ENCODE peak calls at places on chromosomes 3 and 15, in ten cellular contexts. Y is HCT116, I is sigmoid colon, E is GM12878, S is HepG2, J is K562, H is transverse colon, Q is upper lobe of left lung, F is stomach, T is H1. B is an unnamed sample.

GRCh38 chr15:70469182-70469581 is 294.2 kb downstream of the UACA start:
- DNase-seq in Y (no peak), I (no peak), E (no peak), S (no peak), J (no peak), H (no peak), Q (no peak), F (no peak), T (no peak), B (no peak)

GRCh38 chr15:59174161-59174845 is 32.3 kb upstream of the LDHAL6B start:
- DNase-seq in Y (no peak), I (no peak), E (no peak), S (no peak), J (no peak), H (no peak), Q (no peak), F (no peak), T (no peak), B (no peak)

GRCh38 chr15:80803580-80804525 is 24.7 kb downstream of the CEMIP start:
- DNase-seq in Y (no peak), I (no peak), E (no peak), S (no peak), J (no peak), H (no peak), Q (no peak), F (no peak), T (no peak), B (no peak)

GRCh38 chr3:176697284-176697889 is 499.9 kb downstream of the TBL1XR1 start:
- DNase-seq in Y (no peak), I (no peak), E (no peak), S (no peak), J (peak), H (no peak), Q (no peak), F (no peak), T (no peak), B (no peak)

GRCh38 chr3:58723197-58723596 is 56.6 kb upstream of the FAM3D start:
- DNase-seq in Y (no peak), I (no peak), E (no peak), S (no peak), J (no peak), H (no peak), Q (no peak), F (no peak), T (no peak), B (no peak)

GRCh38 chr3:18656866-18657265 is 231.7 kb upstream of the SATB1 start:
- DNase-seq in Y (no peak), I (no peak), E (no peak), S (no peak), J (no peak), H (no peak), Q (no peak), F (no peak), T (no peak), B (no peak)

GRCh38 chr3:15724446-15724845 is 73.3 kb downstream of the ANKRD28 start:
- DNase-seq in Y (no peak), I (no peak), E (no peak), S (no peak), J (no peak), H (no peak), Q (no peak), F (no peak), T (no peak), B (no peak)

GRCh38 chr3:8987673-8988655 is 24.7 kb upstream of the RAD18 start:
- DNase-seq in Y (peak), I (peak), E (no peak), S (peak), J (peak), H (peak), Q (no peak), F (peak), T (peak), B (no peak)

GRCh38 chr3:162984752-162985151 is 1488.1 kb downstream of the OTOL1 start:
- DNase-seq in Y (no peak), I (no peak), E (no peak), S (no peak), J (no peak), H (no peak), Q (no peak), F (no peak), T (no peak), B (no peak)

DNA sequence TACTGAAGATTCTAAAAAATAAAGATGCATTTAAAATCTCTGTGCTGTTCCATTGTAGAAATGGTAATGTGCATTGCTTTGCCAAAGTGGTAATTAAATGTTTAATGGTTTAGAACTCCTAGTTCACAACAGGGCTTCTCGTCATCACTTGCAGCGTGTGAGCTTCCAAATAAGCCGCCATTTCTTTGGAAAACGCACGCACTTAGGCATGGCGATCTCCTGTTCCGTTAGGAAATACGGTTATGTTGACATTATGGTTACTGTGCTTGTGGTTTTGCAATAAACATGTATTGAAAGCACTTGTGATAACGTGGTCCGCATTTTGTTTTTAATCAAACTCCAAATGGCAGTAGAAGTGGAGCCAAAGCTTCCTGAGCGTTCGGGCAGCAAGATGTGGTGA is 97.2 kb downstream of the SLC49A4 start:
- DNase-seq in Y (no peak), I (no peak), E (no peak), S (no peak), J (no peak), H (no peak), Q (no peak), F (no peak), T (no peak), B (no peak)
- TF ChIP-seq POLR2AphosphoS5 in Y (no peak), I (no peak), E (no peak), S (no peak), J (no peak), H (no peak), Q (no peak), F (no peak), T (no peak), B (no peak)

GRCh38 chr3:134093906-134094305 is 64.2 kb upstream of the SLCO2A1 start:
- DNase-seq in Y (no peak), I (no peak), E (no peak), S (no peak), J (no peak), H (no peak), Q (no peak), F (no peak), T (no peak), B (no peak)
- TF ChIP-seq POLR2A in Y (no peak), I (no peak), E (no peak), S (no peak), J (no peak), H (no peak), Q (no peak), F (no peak), T (no peak), B (no peak)

DNA sequence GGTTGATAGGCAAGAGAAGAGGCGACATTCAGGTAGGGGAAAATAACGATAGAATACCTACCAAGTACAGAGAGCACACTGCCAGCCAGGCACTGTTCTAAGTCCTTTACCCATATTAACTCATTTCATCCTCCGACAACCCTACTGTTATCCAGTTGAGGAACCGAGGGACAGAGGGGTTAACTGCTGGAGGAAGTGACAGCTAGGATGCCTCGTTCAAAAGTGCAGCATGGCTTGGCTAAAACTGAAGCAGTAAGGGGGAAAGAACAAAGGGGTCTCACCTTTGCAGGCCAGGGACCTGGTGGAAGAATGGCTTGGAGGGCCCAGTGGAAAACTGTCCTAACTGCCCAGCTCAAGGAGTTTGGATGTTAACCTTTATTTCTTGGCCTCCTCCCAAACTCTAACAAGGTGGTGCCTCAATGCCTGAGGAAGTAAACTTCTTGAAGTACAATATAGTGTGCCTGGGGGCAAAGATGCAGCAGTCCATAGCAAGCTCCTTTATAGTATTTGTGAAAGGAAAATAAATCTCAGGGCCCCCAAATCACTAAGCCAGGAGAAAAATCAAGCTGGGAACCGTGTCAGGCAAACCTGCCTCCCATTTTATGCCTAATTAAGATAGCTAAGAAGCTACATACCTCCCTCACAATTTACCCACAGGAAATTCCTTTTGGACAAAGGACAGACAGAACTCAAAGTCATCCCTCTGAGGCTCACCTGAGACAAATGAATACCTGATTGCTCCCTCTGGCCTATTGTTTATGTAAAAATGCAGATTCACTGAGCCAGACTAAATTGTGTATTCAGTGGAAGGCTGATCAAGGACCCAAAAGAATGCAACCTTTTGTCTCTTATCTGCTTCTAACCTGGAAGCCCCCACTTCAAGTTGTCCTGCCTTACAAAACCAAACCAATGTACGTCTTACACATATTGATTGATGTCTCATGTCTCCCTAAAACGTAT is 1.6 kb upstream of the ITGB5 start:
- DNase-seq in Y (no peak), I (peak), E (no peak), S (no peak), J (no peak), H (no peak), Q (no peak), F (no peak), T (no peak), B (no peak)
- H3K27ac ChIP-seq in Y (no peak), I (no peak), E (no peak), S (no peak), J (no peak), H (no peak), Q (no peak), F (peak), T (peak), B (peak)

GRCh38 chr3:69052567-69052898 is 400 bp upstream of the TMF1 start:
- DNase-seq in Y (no peak), I (no peak), E (no peak), S (no peak), J (no peak), H (no peak), Q (no peak), F (no peak), T (no peak), B (no peak)

GRCh38 chr3:69048990-69049389 is 3.1 kb downstream of the TMF1 start:
- DNase-seq in Y (no peak), I (no peak), E (no peak), S (no peak), J (no peak), H (no peak), Q (no peak), F (no peak), T (no peak), B (no peak)

DNA sequence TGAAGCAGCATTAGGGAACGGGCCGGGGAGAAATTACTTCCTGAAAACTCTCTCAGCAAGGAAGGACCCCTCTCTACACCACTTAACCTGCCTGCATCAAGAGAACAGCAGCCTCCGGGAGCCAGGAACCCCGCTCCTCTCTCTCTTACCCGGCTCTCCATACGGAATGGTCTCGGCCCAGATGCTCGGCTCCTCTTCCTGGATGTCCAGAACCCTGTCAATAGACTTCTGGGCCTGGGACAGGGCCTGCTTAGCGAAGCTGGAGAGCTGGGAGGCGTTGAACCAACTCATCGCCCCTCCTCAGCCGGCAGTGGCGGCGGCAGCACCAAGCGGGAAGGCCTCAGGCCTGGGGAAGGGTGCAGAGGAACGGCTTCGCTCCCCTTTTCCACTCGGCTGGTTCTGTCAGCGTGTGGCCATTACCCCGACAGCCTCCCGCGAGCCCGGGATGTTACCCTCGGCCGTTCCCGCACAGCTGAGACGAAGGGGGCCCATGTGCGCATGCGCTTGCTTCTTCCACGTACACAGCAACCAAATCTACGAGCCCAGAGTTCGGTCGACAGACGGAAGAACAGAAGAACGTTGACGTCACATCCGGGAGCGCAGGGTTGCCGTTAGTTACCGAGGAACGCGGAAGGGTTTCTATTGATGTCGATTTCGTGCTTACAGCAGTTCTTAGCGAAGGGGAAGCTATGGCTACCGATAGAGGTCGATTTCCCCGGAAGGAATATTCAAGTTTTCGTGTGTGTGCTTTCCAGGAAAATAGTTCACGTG is at the start of gene TMF1:
- DNase-seq in Y (peak), I (peak), E (peak), S (peak), J (peak), H (peak), Q (peak), F (peak), T (peak), B (peak)
- TF ChIP-seq POLR2AphosphoS5 in Y (peak), I (peak), E (peak), S (peak), J (no peak), H (peak), Q (peak), F (peak), T (peak), B (peak)

GRCh38 chr15:51577907-51578306 is 44.7 kb downstream of the DMXL2 start:
- DNase-seq in Y (no peak), I (no peak), E (no peak), S (no peak), J (no peak), H (no peak), Q (no peak), F (no peak), T (no peak), B (no peak)

GRCh38 chr15:51576911-51577500 is 45.6 kb downstream of the DMXL2 start:
- DNase-seq in Y (no peak), I (no peak), E (no peak), S (no peak), J (no peak), H (no peak), Q (no peak), F (no peak), T (no peak), B (no peak)

GRCh38 chr15:51579012-51579411 is 43.6 kb downstream of the DMXL2 start:
- DNase-seq in Y (no peak), I (no peak), E (no peak), S (no peak), J (no peak), H (no peak), Q (no peak), F (no peak), T (no peak), B (no peak)

GRCh38 chr15:51580982-51581381 is 41.6 kb downstream of the DMXL2 start:
- DNase-seq in Y (no peak), I (no peak), E (no peak), S (no peak), J (no peak), H (no peak), Q (no peak), F (no peak), T (no peak), B (no peak)

DNA sequence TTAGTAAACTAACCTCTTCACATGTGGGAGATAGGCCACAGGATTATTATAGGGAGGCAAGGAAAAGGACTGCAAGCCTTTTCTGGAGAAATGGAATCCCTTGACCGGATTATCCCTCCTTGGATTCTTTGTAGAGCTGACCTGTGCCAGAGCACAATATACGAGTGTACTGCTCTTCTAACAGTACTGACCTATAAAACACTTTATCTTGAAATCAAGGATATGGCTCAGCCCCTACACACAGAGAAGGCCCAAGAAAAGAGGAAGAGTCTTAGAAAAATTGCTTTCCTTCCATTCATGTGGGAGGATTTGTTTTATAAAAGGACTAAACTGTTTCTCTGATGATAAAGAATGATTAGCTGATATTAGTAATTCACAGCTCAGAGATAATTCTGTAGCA is 42.2 kb downstream of the DMXL2 start:
- DNase-seq in Y (no peak), I (no peak), E (no peak), S (no peak), J (no peak), H (no peak), Q (no peak), F (no peak), T (no peak), B (no peak)
- TF ChIP-seq POLR2A in Y (no peak), I (no peak), E (no peak), S (no peak), J (no peak), H (no peak), Q (no peak), F (no peak), T (no peak), B (no peak)

GRCh38 chr3:183533410-183534132 is 21.9 kb downstream of the KLHL6 start:
- DNase-seq in Y (no peak), I (no peak), E (no peak), S (no peak), J (no peak), H (peak), Q (no peak), F (no peak), T (no peak), B (no peak)
- H3K27ac ChIP-seq in Y (no peak), I (no peak), E (peak), S (no peak), J (peak), H (peak), Q (no peak), F (no peak), T (peak), B (no peak)

GRCh38 chr15:92909131-92909781 is 9.1 kb downstream of the CHD2 start:
- DNase-seq in Y (no peak), I (no peak), E (no peak), S (no peak), J (no peak), H (no peak), Q (no peak), F (no peak), T (no peak), B (no peak)
- TF ChIP-seq POLR2AphosphoS5 in Y (peak), I (no peak), E (no peak), S (no peak), J (no peak), H (no peak), Q (no peak), F (no peak), T (no peak), B (no peak)

GRCh38 chr3:107240183-107241091 is 136.8 kb upstream of the CCDC54 start:
- DNase-seq in Y (peak), I (peak), E (peak), S (peak), J (peak), H (peak), Q (peak), F (peak), T (no peak), B (peak)
- TF ChIP-seq POLR2A in Y (peak), I (peak), E (peak), S (no peak), J (no peak), H (no peak), Q (peak), F (no peak), T (no peak), B (peak)

GRCh38 chr15:62124176-62124952 is 40.7 kb downstream of the C2CD4B start:
- DNase-seq in Y (no peak), I (no peak), E (no peak), S (peak), J (no peak), H (no peak), Q (no peak), F (no peak), T (no peak), B (no peak)

GRCh38 chr15:62125763-62126162 is 39.3 kb downstream of the C2CD4B start:
- DNase-seq in Y (peak), I (no peak), E (no peak), S (peak), J (peak), H (peak), Q (no peak), F (no peak), T (no peak), B (no peak)

GRCh38 chr15:62126364-62126763 is 38.7 kb downstream of the C2CD4B start:
- DNase-seq in Y (no peak), I (no peak), E (no peak), S (no peak), J (no peak), H (no peak), Q (no peak), F (no peak), T (no peak), B (no peak)

GRCh38 chr15:62122249-62122648 is 42.8 kb downstream of the C2CD4B start:
- DNase-seq in Y (no peak), I (no peak), E (no peak), S (no peak), J (no peak), H (no peak), Q (no peak), F (no peak), T (no peak), B (no peak)

GRCh38 chr15:62124953-62125263 is 40.2 kb downstream of the C2CD4B start:
- DNase-seq in Y (no peak), I (no peak), E (no peak), S (no peak), J (no peak), H (no peak), Q (no peak), F (no peak), T (no peak), B (no peak)
- H3K27ac ChIP-seq in Y (no peak), I (no peak), E (no peak), S (no peak), J (no peak), H (peak), Q (no peak), F (peak), T (no peak), B (peak)

DNA sequence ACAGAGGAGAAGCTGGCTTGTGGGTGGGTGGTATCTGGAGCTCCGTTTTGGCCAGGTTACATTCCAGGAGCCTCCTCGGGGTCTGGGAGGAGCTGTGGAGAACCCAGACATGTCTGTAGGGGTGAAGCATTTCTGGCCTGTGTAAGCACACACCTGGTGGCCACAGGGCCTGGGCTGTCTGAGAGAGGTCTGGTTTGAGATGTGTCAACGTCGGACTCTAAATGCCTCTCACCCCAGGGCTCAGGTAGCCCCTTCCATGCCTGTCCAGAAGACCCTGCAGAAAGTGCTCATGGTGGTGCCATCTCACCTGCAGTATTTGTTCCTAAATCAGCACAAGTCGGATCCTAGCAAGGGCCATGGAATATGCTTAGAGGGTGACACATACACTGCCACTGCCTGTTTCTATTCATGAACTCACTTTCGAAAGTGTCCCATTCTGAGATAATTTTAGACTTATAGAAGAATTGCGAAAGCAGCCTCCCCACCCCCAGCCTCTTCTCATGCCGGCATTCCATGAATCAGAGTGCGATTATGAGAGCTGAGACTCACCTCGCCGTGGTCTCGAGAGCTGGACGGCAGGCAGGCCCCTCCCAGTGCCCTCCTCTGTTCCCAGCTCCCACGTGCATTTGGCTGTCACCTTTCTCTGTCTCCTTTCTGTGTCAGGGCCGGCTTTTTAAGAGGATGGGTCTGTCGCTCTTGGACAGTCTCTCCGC is 63.7 kb downstream of the KLF15 start:
- DNase-seq in Y (no peak), I (peak), E (no peak), S (peak), J (no peak), H (no peak), Q (peak), F (no peak), T (no peak), B (peak)
- TF ChIP-seq POLR2AphosphoS5 in Y (no peak), I (no peak), E (no peak), S (no peak), J (no peak), H (no peak), Q (peak), F (no peak), T (no peak), B (no peak)